ENCODE peak calls at places on chromosomes 3 and 15, in ten cellular contexts. X, C, G, K, R, Y, W, B, P and I are unnamed samples.

GRCh38 chr3:158668506-158668905 is 3.9 kb downstream of the LXN start:
- DNase-seq in X (no peak), C (peak; percentile 84), G (no peak), K (no peak), R (no peak), Y (no peak), W (no peak), B (no peak), P (peak; percentile 69), I (no peak)

GRCh38 chr3:139006051-139006716 is at the start of gene PRR23A:
- DNase-seq in X (no peak), C (no peak), G (no peak), K (no peak), R (no peak), Y (no peak), W (no peak), B (no peak), P (no peak), I (no peak)

GRCh38 chr15:47603026-47603425 is 114.3 kb upstream of the SEMA6D start:
- DNase-seq in X (peak; percentile 4), C (no peak), G (no peak), K (no peak), R (no peak), Y (no peak), W (no peak), B (no peak), P (peak; percentile 55), I (no peak)

GRCh38 chr15:68354923-68355322 is 77.0 kb downstream of the ITGA11 start:
- DNase-seq in X (peak; percentile 89), C (peak; percentile 98), G (no peak), K (no peak), R (no peak), Y (no peak), W (no peak), B (no peak), P (peak; percentile 98), I (no peak)

GRCh38 chr3:196502775-196503181 is 790 bp downstream of the RNF168 start:
- DNase-seq in X (peak; percentile 91), C (peak; percentile 88), G (peak; percentile 19), K (peak; percentile 59), R (peak; percentile 37), Y (peak; percentile 41), W (peak; percentile 26), B (peak; percentile 84), P (peak; percentile 92), I (peak; percentile 54)

GRCh38 chr3:134768845-134769244 is 26.2 kb upstream of the EPHB1 start:
- DNase-seq in X (no peak), C (no peak), G (no peak), K (no peak), R (no peak), Y (no peak), W (no peak), B (no peak), P (no peak), I (no peak)

GRCh38 chr3:172155880-172156279 is 116.5 kb downstream of the FNDC3B start:
- DNase-seq in X (no peak), C (no peak), G (no peak), K (no peak), R (no peak), Y (no peak), W (no peak), B (no peak), P (no peak), I (no peak)

GRCh38 chr15:38782156-38782555 is 217.5 kb upstream of the RASGRP1 start:
- DNase-seq in X (no peak), C (no peak), G (no peak), K (no peak), R (no peak), Y (no peak), W (no peak), B (no peak), P (no peak), I (no peak)

GRCh38 chr3:159082514-159082913 is 280.7 kb downstream of the MFSD1 start:
- DNase-seq in X (peak; percentile 91), C (peak; percentile 12), G (no peak), K (no peak), R (no peak), Y (no peak), W (no peak), B (no peak), P (peak; percentile 2), I (no peak)

GRCh38 chr3:38960953-38961622 is 90.7 kb downstream of the SCN11A start:
- DNase-seq in X (peak; percentile 54), C (peak; percentile 8), G (peak; percentile 68), K (no peak), R (no peak), Y (no peak), W (no peak), B (no peak), P (peak; percentile 41), I (no peak)

GRCh38 chr3:163043074-163043473 is 1546.5 kb downstream of the OTOL1 start:
- DNase-seq in X (peak; percentile 26), C (no peak), G (peak; percentile 23), K (no peak), R (no peak), Y (no peak), W (no peak), B (no peak), P (peak; percentile 19), I (no peak)

GRCh38 chr3:184746131-184747120 is 34.6 kb upstream of the MAGEF1 start:
- DNase-seq in X (no peak), C (no peak), G (no peak), K (no peak), R (no peak), Y (no peak), W (no peak), B (no peak), P (no peak), I (no peak)

GRCh38 chr3:30693470-30694120 is 87.2 kb downstream of the TGFBR2 start:
- DNase-seq in X (peak; percentile 72), C (peak; percentile 68), G (peak; percentile 45), K (no peak), R (peak; percentile 19), Y (peak; percentile 26), W (peak; percentile 31), B (no peak), P (peak; percentile 77), I (no peak)

GRCh38 chr3:142929109-142929508 is 34.4 kb downstream of the PAQR9 start:
- DNase-seq in X (peak; percentile 50), C (no peak), G (peak; percentile 90), K (peak; percentile 36), R (peak; percentile 23), Y (no peak), W (no peak), B (no peak), P (peak; percentile 61), I (no peak)

GRCh38 chr3:196641278-196642058 is 2.0 kb downstream of the NRROS start:
- DNase-seq in X (no peak), C (no peak), G (no peak), K (no peak), R (peak; percentile 52), Y (no peak), W (no peak), B (no peak), P (no peak), I (no peak)

GRCh38 chr3:64530434-64531049 is 157.3 kb downstream of the ADAMTS9 start:
- DNase-seq in X (peak; percentile 61), C (peak; percentile 33), G (peak; percentile 58), K (no peak), R (peak; percentile 9), Y (no peak), W (no peak), B (no peak), P (peak; percentile 50), I (no peak)

GRCh38 chr15:63157891-63158431 is 684 bp upstream of the RPS27L start:
- DNase-seq in X (peak; percentile 83), C (peak; percentile 53), G (peak; percentile 54), K (peak; percentile 53), R (peak; percentile 16), Y (peak; percentile 15), W (peak; percentile 6), B (peak; percentile 62), P (peak; percentile 85), I (no peak)

GRCh38 chr3:134638385-134639020 is 12.3 kb downstream of the KY start:
- DNase-seq in X (no peak), C (no peak), G (no peak), K (no peak), R (no peak), Y (no peak), W (no peak), B (peak; percentile 21), P (no peak), I (no peak)

GRCh38 chr3:176785207-176785606 is 412.1 kb downstream of the TBL1XR1 start:
- DNase-seq in X (no peak), C (no peak), G (no peak), K (no peak), R (no peak), Y (no peak), W (no peak), B (no peak), P (no peak), I (no peak)

GRCh38 chr3:6526861-6527260 is 334.1 kb upstream of the GRM7 start:
- DNase-seq in X (no peak), C (no peak), G (no peak), K (no peak), R (no peak), Y (no peak), W (no peak), B (no peak), P (no peak), I (no peak)

GRCh38 chr3:11660242-11660641 is 16.5 kb upstream of the VGLL4 start:
- DNase-seq in X (no peak), C (no peak), G (no peak), K (no peak), R (no peak), Y (no peak), W (no peak), B (no peak), P (no peak), I (no peak)

GRCh38 chr3:43210049-43211027 is 76.0 kb upstream of the SNRK start:
- DNase-seq in X (no peak), C (no peak), G (no peak), K (no peak), R (no peak), Y (no peak), W (no peak), B (no peak), P (no peak), I (no peak)

GRCh38 chr3:110577856-110578255 is 493.8 kb upstream of the NECTIN3 start:
- DNase-seq in X (peak; percentile 38), C (no peak), G (no peak), K (no peak), R (no peak), Y (no peak), W (no peak), B (no peak), P (no peak), I (no peak)

GRCh38 chr15:76324066-76324465 is 12.5 kb upstream of the ISL2 start:
- DNase-seq in X (no peak), C (no peak), G (no peak), K (no peak), R (no peak), Y (no peak), W (no peak), B (no peak), P (no peak), I (no peak)

GRCh38 chr3:26989042-26989441 is 366.5 kb downstream of the LRRC3B start:
- DNase-seq in X (no peak), C (no peak), G (no peak), K (no peak), R (no peak), Y (no peak), W (no peak), B (no peak), P (no peak), I (no peak)

GRCh38 chr15:76533060-76533955 is 196.7 kb downstream of the ISL2 start:
- DNase-seq in X (no peak), C (no peak), G (no peak), K (no peak), R (no peak), Y (no peak), W (no peak), B (no peak), P (peak; percentile 2), I (no peak)

GRCh38 chr15:41849204-41849603 is 10.6 kb downstream of the PLA2G4B start:
- DNase-seq in X (no peak), C (no peak), G (no peak), K (no peak), R (no peak), Y (no peak), W (no peak), B (no peak), P (no peak), I (no peak)

GRCh38 chr3:157151627-157152026 is 8.3 kb downstream of the CCNL1 start:
- DNase-seq in X (no peak), C (no peak), G (no peak), K (no peak), R (no peak), Y (no peak), W (no peak), B (no peak), P (no peak), I (no peak)